ENCODE peak calls at places on chromosome 15, in nine cellular contexts. R, I, A, E, G, D, J, Q and X are unnamed samples.

GRCh38 chr15:52124270-52124878 is 11.8 kb upstream of the BCL2L10 start:
- DNase-seq in I (no peak), A (no peak), Q (no peak), J (no peak), E (no peak), R (no peak), D (peak), G (no peak), X (no peak)

GRCh38 chr15:77986891-77987764 is 90.4 kb downstream of the TBC1D2B start:
- DNase-seq in A (no peak), D (no peak), G (peak), I (no peak), J (no peak), Q (no peak), R (peak), E (no peak), X (no peak)

GRCh38 chr15:47717036-47717611 is at the start of gene SEMA6D:
- DNase-seq in A (peak), J (peak), R (no peak), E (no peak), D (peak), I (peak), G (peak), Q (peak), X (no peak)

GRCh38 chr15:98834976-98835375 is 172.6 kb downstream of the PGPEP1L start:
- DNase-seq in D (no peak), I (no peak), R (no peak), A (no peak), G (no peak), Q (no peak), E (no peak), J (no peak), X (no peak)

GRCh38 chr15:98763179-98763578 is 114.8 kb downstream of the IGF1R start:
- DNase-seq in D (no peak), I (no peak), R (no peak), J (no peak), Q (no peak), E (no peak), A (no peak), G (no peak), X (no peak)

GRCh38 chr15:97745481-97746071 is 214.9 kb upstream of the ARRDC4 start:
- DNase-seq in G (peak), J (no peak), D (peak), E (peak), A (no peak), Q (no peak), R (no peak), I (peak), X (no peak)

GRCh38 chr15:70234256-70234965 is 136.7 kb upstream of the TLE3 start:
- DNase-seq in J (no peak), D (peak), A (peak), E (no peak), R (no peak), Q (no peak), G (peak), I (no peak), X (no peak)

GRCh38 chr15:99603828-99604227 is 38.0 kb downstream of the MEF2A start:
- DNase-seq in I (no peak), E (no peak), A (no peak), R (no peak), D (no peak), G (no peak), J (no peak), Q (no peak), X (no peak)

GRCh38 chr15:58840048-58840447 is 68.9 kb downstream of the MINDY2 start:
- DNase-seq in I (no peak), Q (no peak), J (no peak), R (no peak), E (no peak), G (no peak), D (peak), A (no peak), X (no peak)

GRCh38 chr15:56472278-56472677 is 7.3 kb upstream of the MNS1 start:
- DNase-seq in D (no peak), A (no peak), I (no peak), R (no peak), J (no peak), E (no peak), Q (no peak), G (no peak), X (no peak)